ENCODE peak calls at places on chromosomes 12 and 14, in four cellular contexts. I is upper lobe of right lung, N is fibroblast of pulmonary artery, F is tibial nerve. T is an unnamed sample.

GRCh38 chr12:11822071-11822818 is 172.8 kb downstream of the ETV6 start:
- DNase-seq in I (no peak), N (peak), F (no peak), T (peak)

GRCh38 chr12:11508699-11509098 is 113.3 kb upstream of the PRB2 start:
- DNase-seq in I (no peak), N (peak), F (no peak), T (peak)

GRCh38 chr12:111687255-111687654 is 1.4 kb downstream of the ACAD10 start:
- DNase-seq in I (no peak), N (no peak), F (no peak), T (no peak)

GRCh38 chr12:120466560-120467315 is 2.8 kb downstream of the SRSF9 start:
- DNase-seq in I (no peak), N (peak), F (peak), T (peak)

GRCh38 chr12:105705765-105706164 is 375.3 kb downstream of the C12orf75 start:
- DNase-seq in I (no peak), N (peak), F (peak), T (peak)

GRCh38 chr14:93137864-93138263 is 22.1 kb upstream of the ITPK1 start:
- DNase-seq in I (peak), N (peak), F (no peak), T (no peak)

GRCh38 chr12:54133663-54134375 is 55.0 kb downstream of the SMUG1 start:
- DNase-seq in I (no peak), N (no peak), F (no peak), T (no peak)

GRCh38 chr12:92675092-92675865 is 27.5 kb upstream of the PLEKHG7 start:
- DNase-seq in I (no peak), N (no peak), F (no peak), T (no peak)

GRCh38 chr12:52813885-52814709 is at the start of gene KRT4:
- DNase-seq in I (peak), N (no peak), F (no peak), T (peak)

GRCh38 chr12:67760586-67761275 is 112.2 kb downstream of the DYRK2 start:
- DNase-seq in I (no peak), N (peak), F (no peak), T (no peak)

GRCh38 chr14:38357557-38357956 is 101.7 kb upstream of the CLEC14A start:
- DNase-seq in I (no peak), N (peak), F (no peak), T (peak)

GRCh38 chr14:39175445-39176262 is 600 bp downstream of the PNN start:
- DNase-seq in I (peak), N (peak), F (no peak), T (peak)

GRCh38 chr12:122203301-122203967 is at the start of gene B3GNT4:
- DNase-seq in I (peak), N (peak), F (no peak), T (peak)

GRCh38 chr12:123267991-123268843 is 3.4 kb downstream of the CDK2AP1 start:
- DNase-seq in I (peak), N (no peak), F (no peak), T (peak)

GRCh38 chr12:67774983-67775587 is 126.5 kb downstream of the DYRK2 start:
- DNase-seq in I (no peak), N (no peak), F (no peak), T (no peak)

GRCh38 chr12:131113562-131113961 is 159.9 kb downstream of the ADGRD1 start:
- DNase-seq in I (peak), N (no peak), F (no peak), T (no peak)

GRCh38 chr14:104937694-104938365 is 13.2 kb downstream of the PLD4 start:
- DNase-seq in I (no peak), N (no peak), F (no peak), T (no peak)

GRCh38 chr12:116880817-116881324 is 370 bp downstream of the HRK start:
- DNase-seq in I (peak), N (peak), F (no peak), T (peak)

GRCh38 chr12:3750616-3751015 is 2.3 kb downstream of the CRACR2A start:
- DNase-seq in I (no peak), N (no peak), F (no peak), T (no peak)

GRCh38 chr14:45065540-45065939 is 18.4 kb upstream of the PRPF39 start:
- DNase-seq in I (no peak), N (no peak), F (no peak), T (peak)

GRCh38 chr14:93943930-93944329 is 16.8 kb downstream of the FAM181A start:
- DNase-seq in I (no peak), N (no peak), F (no peak), T (no peak)

GRCh38 chr12:63918788-63919300 is 74.3 kb downstream of the SRGAP1 start:
- DNase-seq in I (no peak), N (peak), F (no peak), T (peak)

GRCh38 chr14:50106178-50106577 is 10.2 kb downstream of the VCPKMT start:
- DNase-seq in I (no peak), N (no peak), F (no peak), T (no peak)

GRCh38 chr14:61401461-61401860 is 80.1 kb downstream of the PRKCH start:
- DNase-seq in I (no peak), N (no peak), F (no peak), T (no peak)

GRCh38 chr12:102638777-102639176 is 158.4 kb upstream of the IGF1 start:
- DNase-seq in I (no peak), N (peak), F (no peak), T (no peak)

GRCh38 chr12:38919191-38919590 is 13.8 kb upstream of the CPNE8 start:
- DNase-seq in I (no peak), N (no peak), F (no peak), T (no peak)

GRCh38 chr14:69281450-69282169 is 21.7 kb downstream of the GALNT16 start:
- DNase-seq in I (no peak), N (no peak), F (no peak), T (no peak)

GRCh38 chr14:68405959-68406358 is 386.9 kb downstream of the ZFP36L1 start:
- DNase-seq in I (no peak), N (peak), F (no peak), T (peak)

GRCh38 chr14:80634106-80634758 is 307.3 kb downstream of the CEP128 start:
- DNase-seq in I (no peak), N (peak), F (no peak), T (peak)

GRCh38 chr12:68189766-68190700 is 30.5 kb upstream of the IFNG start:
- DNase-seq in I (no peak), N (peak), F (no peak), T (peak)

GRCh38 chr12:124297856-124298255 is 3.0 kb downstream of the RFLNA start:
- DNase-seq in I (no peak), N (no peak), F (no peak), T (no peak)

GRCh38 chr14:33123281-33123680 is 184.6 kb downstream of the NPAS3 start:
- DNase-seq in I (no peak), N (no peak), F (no peak), T (no peak)

GRCh38 chr12:84862190-84862589 is 50.4 kb downstream of the SLC6A15 start:
- DNase-seq in I (no peak), N (no peak), F (no peak), T (peak)

GRCh38 chr12:107264667-107265066 is 171.3 kb upstream of the CRY1 start:
- DNase-seq in I (no peak), N (no peak), F (no peak), T (no peak)

GRCh38 chr12:102631274-102631673 is 150.9 kb upstream of the IGF1 start:
- DNase-seq in I (no peak), N (peak), F (no peak), T (peak)

GRCh38 chr12:44765796-44766195 is 110.3 kb downstream of the NELL2 start:
- DNase-seq in I (no peak), N (no peak), F (no peak), T (no peak)
- TF ChIP-seq CTCF in I (no peak), N (no peak), F (no peak), T (no peak)

DNA sequence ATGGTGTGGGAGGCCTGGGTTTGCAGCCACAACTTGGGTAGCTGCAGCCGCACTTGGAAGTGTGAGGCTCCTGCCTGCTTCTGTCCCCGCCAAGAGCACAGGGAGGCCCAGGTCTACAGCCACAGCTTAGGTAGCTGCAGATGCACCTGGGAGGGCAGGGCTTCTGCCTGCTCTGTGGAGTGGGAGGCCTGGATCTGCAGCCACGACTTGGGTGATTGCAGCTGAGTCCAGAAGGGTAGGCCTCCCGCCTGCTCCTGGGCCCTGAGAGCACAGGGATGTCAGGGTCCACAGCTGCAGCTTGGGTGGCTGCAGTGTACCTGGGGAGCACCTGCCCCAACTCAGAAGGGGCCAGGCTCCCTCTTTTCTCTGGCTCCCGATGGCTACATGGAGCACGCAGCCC is 287.3 kb downstream of the AEBP2 start:
- DNase-seq in I (no peak), N (no peak), F (no peak), T (no peak)
- H3K4me3 ChIP-seq in I (no peak), N (no peak), F (no peak), T (no peak)

DNA sequence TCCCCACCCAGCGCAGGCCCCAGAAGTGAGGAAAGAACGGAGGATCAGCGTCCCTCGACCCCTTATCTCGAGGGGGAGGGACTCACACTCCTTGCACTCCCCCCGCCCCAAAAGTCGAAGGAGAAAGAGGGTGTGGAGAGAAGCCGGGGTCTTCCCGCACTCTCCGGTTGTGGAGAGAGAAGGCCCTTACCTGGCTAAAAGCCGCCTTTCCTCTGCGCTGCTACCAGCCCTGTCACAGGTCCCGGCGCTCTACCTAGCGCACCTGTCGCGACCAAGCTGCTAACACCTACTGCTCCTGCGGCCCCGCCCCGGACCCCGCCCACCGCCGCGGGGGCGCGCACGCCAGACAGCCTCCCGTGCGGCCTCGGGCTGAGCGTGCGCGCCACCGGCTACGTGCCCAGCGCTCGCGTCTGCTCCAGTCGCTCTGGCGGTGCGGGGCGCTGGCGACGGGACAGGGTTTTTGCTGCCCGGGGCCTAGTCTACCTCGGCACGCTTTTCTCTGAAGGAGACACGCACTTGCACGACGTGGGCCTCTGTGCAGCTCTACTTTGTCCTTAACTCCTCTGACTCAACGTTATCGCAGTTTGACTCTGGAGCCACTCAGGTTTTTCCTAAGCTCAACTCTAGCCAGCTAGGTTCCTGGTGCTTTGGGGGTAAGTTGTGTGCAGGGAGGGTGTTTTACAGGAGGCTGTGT is at the start of gene LIMA1:
- DNase-seq in I (peak), N (peak), F (peak), T (peak)
- TF ChIP-seq CTCF in I (peak), N (peak), F (no peak), T (no peak)

GRCh38 chr12:104049278-104050257 is at the start of gene GLT8D2:
- DNase-seq in I (peak), N (peak), F (peak), T (peak)
- H3K4me3 ChIP-seq in I (peak), N (peak), F (peak), T (peak)

GRCh38 chr12:109432842-109433304 is 44.2 kb downstream of the KCTD10 start:
- DNase-seq in I (peak), N (peak), F (peak), T (peak)
- TF ChIP-seq CTCF in I (peak), N (peak), F (peak), T (peak)

GRCh38 chr14:99478133-99478532 is 2.5 kb downstream of the SETD3 start:
- DNase-seq in I (no peak), N (no peak), F (no peak), T (no peak)
- H3K4me3 ChIP-seq in I (no peak), N (no peak), F (no peak), T (no peak)

T was measured in AG10803.